ENCODE peak calls at places on chromosomes 6 and 20, in eight cellular contexts. I is HCT116, Y is sigmoid colon, J is adrenal gland, Q is heart left ventricle, O is suprapubic skin, C is ovary, H is right lobe of liver. E is an unnamed sample.

GRCh38 chr20:37741560-37741959 is 47.7 kb downstream of the CTNNBL1 start:
- DNase-seq in I (no peak), Y (no peak), J (no peak), Q (no peak), O (no peak), C (no peak), H (no peak), E (no peak)

GRCh38 chr6:151091571-151091970 is 148.2 kb upstream of the AKAP12 start:
- DNase-seq in I (no peak), Y (no peak), J (peak), Q (no peak), O (no peak), C (no peak), H (no peak), E (no peak)

GRCh38 chr6:153553627-153554026 is 422.5 kb upstream of the RGS17 start:
- DNase-seq in I (peak), Y (no peak), J (no peak), Q (no peak), O (no peak), C (no peak), H (no peak), E (no peak)

GRCh38 chr6:11224252-11224965 is 8.1 kb downstream of the NEDD9 start:
- DNase-seq in I (no peak), Y (no peak), J (no peak), Q (no peak), O (no peak), C (no peak), H (no peak), E (no peak)

GRCh38 chr6:17281497-17282481 is 628 bp downstream of the RBM24 start:
- DNase-seq in I (no peak), Y (peak), J (no peak), Q (no peak), O (peak), C (peak), H (peak), E (peak)

GRCh38 chr20:6142348-6142993 is 19.6 kb upstream of the FERMT1 start:
- DNase-seq in I (peak), Y (no peak), J (peak), Q (peak), O (no peak), C (no peak), H (no peak), E (peak)

GRCh38 chr6:83097204-83097603 is 29.7 kb downstream of the DOP1A start:
- DNase-seq in I (no peak), Y (no peak), J (no peak), Q (no peak), O (no peak), C (no peak), H (no peak), E (no peak)

GRCh38 chr20:41467690-41468089 is 101.1 kb upstream of the EMILIN3 start:
- DNase-seq in I (no peak), Y (no peak), J (no peak), Q (no peak), O (no peak), C (no peak), H (no peak), E (no peak)

GRCh38 chr6:90197854-90198496 is 98.7 kb downstream of the BACH2 start:
- DNase-seq in I (no peak), Y (peak), J (no peak), Q (no peak), O (no peak), C (no peak), H (no peak), E (no peak)

GRCh38 chr6:157832250-157832967 is 9.4 kb downstream of the SNX9 start:
- DNase-seq in I (no peak), Y (no peak), J (no peak), Q (no peak), O (no peak), C (no peak), H (no peak), E (no peak)

GRCh38 chr6:52984247-52984646 is 10.8 kb downstream of the GSTA4 start:
- DNase-seq in I (no peak), Y (no peak), J (no peak), Q (no peak), O (no peak), C (no peak), H (no peak), E (no peak)

GRCh38 chr6:142735182-142735581 is 209.8 kb downstream of the HIVEP2 start:
- DNase-seq in I (no peak), Y (no peak), J (no peak), Q (no peak), O (no peak), C (no peak), H (no peak), E (no peak)

GRCh38 chr20:29079769-29080690 is 2177.4 kb upstream of the DEFB115 start:
- DNase-seq in I (no peak), Y (no peak), J (peak), Q (peak), O (no peak), C (peak), H (no peak), E (no peak)

GRCh38 chr6:127635091-127635490 is 58.1 kb downstream of the C6orf58 start:
- DNase-seq in I (no peak), Y (no peak), J (no peak), Q (no peak), O (no peak), C (no peak), H (no peak), E (no peak)

GRCh38 chr6:46056906-46057529 is 41.4 kb upstream of the CLIC5 start:
- DNase-seq in I (no peak), Y (no peak), J (no peak), Q (no peak), O (no peak), C (no peak), H (no peak), E (no peak)

GRCh38 chr6:33812669-33813068 is 8.9 kb upstream of the MLN start:
- DNase-seq in I (no peak), Y (no peak), J (no peak), Q (peak), O (no peak), C (peak), H (peak), E (no peak)

GRCh38 chr6:10555625-10556309 is 34.6 kb downstream of the GCNT2 start:
- DNase-seq in I (no peak), Y (peak), J (peak), Q (peak), O (peak), C (no peak), H (peak), E (peak)

GRCh38 chr6:109477725-109478124 is 5.3 kb downstream of the ZBTB24 start:
- DNase-seq in I (no peak), Y (no peak), J (no peak), Q (no peak), O (no peak), C (no peak), H (no peak), E (no peak)

GRCh38 chr6:109475625-109476024 is 7.4 kb downstream of the ZBTB24 start:
- DNase-seq in I (no peak), Y (no peak), J (no peak), Q (no peak), O (no peak), C (no peak), H (peak), E (no peak)

GRCh38 chr6:109477184-109477583 is 5.8 kb downstream of the ZBTB24 start:
- DNase-seq in I (no peak), Y (no peak), J (no peak), Q (no peak), O (no peak), C (no peak), H (no peak), E (no peak)

GRCh38 chr6:109478848-109479624 is 4.0 kb downstream of the ZBTB24 start:
- DNase-seq in I (no peak), Y (no peak), J (no peak), Q (no peak), O (no peak), C (no peak), H (no peak), E (no peak)

DNA sequence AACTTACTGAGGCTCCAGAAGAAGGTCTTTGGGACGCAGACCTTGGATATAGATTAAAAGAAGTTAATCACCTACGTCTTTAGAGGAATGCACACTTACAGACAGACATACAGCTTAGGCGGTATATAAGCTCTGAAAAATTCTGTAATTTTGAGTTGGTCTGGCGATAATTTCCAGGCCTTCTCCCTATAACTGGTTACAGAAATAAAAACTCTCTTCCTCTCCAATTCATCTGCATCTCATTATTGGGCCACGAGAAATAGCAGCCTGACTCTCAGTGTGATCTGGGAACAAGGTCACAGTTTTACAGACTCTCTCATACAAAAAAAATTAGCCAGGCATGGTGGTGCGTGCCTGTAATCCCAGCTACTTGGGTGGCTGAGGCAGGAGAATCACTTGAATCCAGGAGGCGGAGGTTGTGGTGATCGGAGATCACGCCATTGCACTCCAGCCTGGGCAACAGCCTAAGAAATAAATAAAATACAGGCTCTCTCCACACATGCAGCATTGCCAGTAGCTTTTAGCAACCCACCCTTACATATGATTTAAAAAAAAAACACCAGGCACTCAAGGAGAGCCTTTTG is 4.7 kb downstream of the ZBTB24 start:
- DNase-seq in I (no peak), Y (no peak), J (no peak), Q (no peak), O (no peak), C (no peak), H (no peak), E (no peak)
- H3K4me3 ChIP-seq in I (no peak), Y (no peak), J (no peak), Q (no peak), O (no peak), C (no peak), H (no peak), E (no peak)

GRCh38 chr6:68919537-68919936 is 284.5 kb downstream of the ADGRB3 start:
- DNase-seq in I (no peak), Y (no peak), J (no peak), Q (no peak), O (no peak), C (no peak), H (no peak), E (no peak)
- TF ChIP-seq POLR2A in I (no peak), Y (no peak), J (no peak), Q (no peak), O (no peak), C (no peak), H (no peak), E (no peak)

DNA sequence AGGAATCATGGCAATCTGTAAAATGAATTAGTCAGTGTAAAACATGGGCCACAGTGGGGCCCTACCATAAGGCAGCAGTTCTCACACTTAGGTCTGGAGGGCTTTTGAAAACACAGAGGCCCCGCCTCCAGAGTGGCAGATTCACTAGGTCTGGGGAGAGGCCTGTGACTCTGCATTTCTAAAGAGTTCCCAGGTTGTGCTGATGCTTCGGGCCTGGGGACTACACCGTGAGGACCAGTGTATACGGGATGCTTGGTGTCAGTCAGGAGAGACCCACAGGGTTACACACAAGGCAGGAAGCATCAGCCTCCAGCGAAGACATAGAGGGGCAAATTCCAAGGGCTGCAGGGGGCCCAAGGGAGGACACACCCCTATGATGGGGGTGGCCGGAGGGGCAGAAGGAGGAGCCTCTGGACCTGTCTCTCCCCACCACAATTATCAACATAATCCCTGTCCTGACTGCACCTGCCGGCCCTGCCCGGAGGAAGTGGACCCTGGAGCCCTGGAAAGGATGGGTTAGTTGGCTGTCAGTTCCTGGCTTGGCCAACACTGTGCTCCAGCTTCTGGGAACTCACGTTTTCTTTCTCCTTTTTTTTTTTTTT is 46.7 kb downstream of the FGD2 start:
- DNase-seq in I (no peak), Y (peak), J (no peak), Q (no peak), O (no peak), C (no peak), H (no peak), E (no peak)
- H3K4me3 ChIP-seq in I (no peak), Y (no peak), J (no peak), Q (no peak), O (no peak), C (no peak), H (no peak), E (no peak)

GRCh38 chr6:7912024-7912423 is 1.4 kb upstream of the TXNDC5 start:
- DNase-seq in I (no peak), Y (peak), J (peak), Q (peak), O (no peak), C (no peak), H (no peak), E (peak)

GRCh38 chr6:7911345-7911725 is 747 bp upstream of the TXNDC5 start:
- DNase-seq in I (no peak), Y (no peak), J (no peak), Q (no peak), O (no peak), C (no peak), H (no peak), E (no peak)

GRCh38 chr6:7909323-7910276 is 988 bp downstream of the TXNDC5 start:
- DNase-seq in I (no peak), Y (no peak), J (peak), Q (peak), O (no peak), C (peak), H (peak), E (no peak)

GRCh38 chr6:7910298-7910653 is 312 bp downstream of the TXNDC5 start:
- DNase-seq in I (no peak), Y (no peak), J (no peak), Q (no peak), O (no peak), C (no peak), H (no peak), E (no peak)

DNA sequence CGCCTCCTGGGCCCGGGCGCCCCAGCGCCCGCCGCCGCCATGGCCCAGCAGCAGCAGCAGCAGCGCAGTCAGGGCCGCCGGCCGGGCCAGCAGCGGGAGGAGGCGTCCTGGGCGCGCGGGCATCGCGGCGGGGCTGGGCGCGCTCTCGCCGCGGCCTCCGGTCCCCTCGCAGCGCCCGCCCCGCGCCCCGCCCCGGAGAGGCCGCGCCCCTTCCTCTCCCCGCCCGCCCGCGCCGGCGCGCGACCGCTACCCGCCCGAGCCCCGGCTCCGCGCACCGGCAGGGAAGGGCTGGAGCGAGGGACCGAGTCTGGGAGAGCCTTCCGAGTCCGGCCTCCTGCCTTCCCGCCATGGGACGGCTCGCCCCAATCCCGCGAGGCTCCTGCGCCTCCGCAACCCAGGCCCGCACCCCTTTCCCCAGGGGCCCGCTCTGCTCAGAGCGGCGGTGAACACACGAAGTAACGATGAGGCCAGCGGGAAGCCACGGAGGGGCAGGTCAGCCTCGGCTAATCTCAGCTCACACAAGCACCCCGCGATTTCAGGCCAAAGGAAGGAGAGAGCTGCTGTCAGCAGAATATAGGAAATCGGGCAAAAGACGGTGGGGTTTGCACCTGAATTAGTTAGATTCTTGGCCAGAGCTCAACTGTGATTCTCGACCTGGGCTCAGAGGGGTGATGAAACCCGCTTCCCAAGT is at the start of gene TXNDC5:
- DNase-seq in I (no peak), Y (peak), J (peak), Q (peak), O (no peak), C (peak), H (peak), E (peak)
- TF ChIP-seq POLR2A in I (peak), Y (no peak), J (peak), Q (peak), O (no peak), C (no peak), H (peak), E (no peak)

GRCh38 chr6:167140589-167141474 is 16.9 kb downstream of the GPR31 start:
- DNase-seq in I (no peak), Y (no peak), J (no peak), Q (no peak), O (no peak), C (no peak), H (no peak), E (no peak)
- H3K4me3 ChIP-seq in I (no peak), Y (no peak), J (no peak), Q (no peak), O (no peak), C (no peak), H (no peak), E (no peak)

DNA sequence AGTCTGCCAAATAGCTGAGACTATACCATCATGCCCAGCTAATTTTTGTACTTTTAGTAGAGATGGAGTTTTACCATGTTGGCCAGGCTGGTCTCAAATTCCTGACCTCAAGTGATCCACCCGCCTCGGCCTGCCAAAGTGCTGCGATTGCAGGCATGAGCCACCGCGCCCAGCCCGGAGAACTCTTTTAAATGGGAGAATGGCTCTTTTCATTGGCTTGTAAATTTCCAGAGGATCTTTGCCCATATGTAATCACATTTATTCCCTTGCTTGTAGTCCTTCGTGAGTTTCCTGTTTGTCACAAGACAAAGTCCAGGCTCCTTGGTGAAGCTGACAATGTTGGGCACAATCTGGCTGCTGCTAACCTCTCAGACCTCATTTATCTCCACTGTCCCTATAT is 135.1 kb downstream of the CEP57L1 start:
- DNase-seq in I (no peak), Y (no peak), J (no peak), Q (no peak), O (no peak), C (no peak), H (no peak), E (no peak)
- TF ChIP-seq POLR2A in I (no peak), Y (no peak), J (no peak), Q (no peak), O (no peak), C (no peak), H (no peak), E (no peak)

GRCh38 chr20:51570755-51571469 is 28.4 kb upstream of the NFATC2 start:
- DNase-seq in I (no peak), Y (no peak), J (no peak), Q (peak), O (no peak), C (no peak), H (no peak), E (peak)
- H3K4me3 ChIP-seq in I (no peak), Y (no peak), J (no peak), Q (no peak), O (no peak), C (no peak), H (no peak), E (no peak)

GRCh38 chr20:64041040-64041780 is 5.2 kb downstream of the C20orf204 start:
- DNase-seq in I (no peak), Y (no peak), J (no peak), Q (no peak), O (no peak), C (no peak), H (no peak), E (no peak)
- TF ChIP-seq POLR2A in I (no peak), Y (no peak), J (no peak), Q (no peak), O (no peak), C (no peak), H (no peak), E (no peak)

GRCh38 chr6:156658186-156658585 is 119.0 kb upstream of the ARID1B start:
- DNase-seq in I (no peak), Y (peak), J (no peak), Q (peak), O (no peak), C (peak), H (no peak), E (no peak)

GRCh38 chr6:156658596-156659316 is 118.4 kb upstream of the ARID1B start:
- DNase-seq in I (no peak), Y (no peak), J (no peak), Q (no peak), O (no peak), C (no peak), H (no peak), E (no peak)

GRCh38 chr6:156659317-156660198 is 117.6 kb upstream of the ARID1B start:
- DNase-seq in I (no peak), Y (no peak), J (no peak), Q (no peak), O (no peak), C (no peak), H (no peak), E (no peak)

GRCh38 chr6:156660389-156660788 is 116.8 kb upstream of the ARID1B start:
- DNase-seq in I (no peak), Y (no peak), J (no peak), Q (no peak), O (no peak), C (no peak), H (no peak), E (no peak)

GRCh38 chr6:156662025-156662445 is 115.1 kb upstream of the ARID1B start:
- DNase-seq in I (peak), Y (no peak), J (no peak), Q (no peak), O (no peak), C (no peak), H (peak), E (no peak)
- H3K4me3 ChIP-seq in I (peak), Y (no peak), J (no peak), Q (no peak), O (no peak), C (no peak), H (no peak), E (no peak)

E was measured in lower leg skin.